ENCODE peak calls at places on chromosomes 1 and 21, in seven cellular contexts. Z is left ventricle myocardium inferior; Y is brain microvascular endothelial cell; R is CD8-positive, alpha-beta memory T cell; U is HFF-Myc; V is stomach; X is colonic mucosa. O is an unnamed sample.

GRCh38 chr1:147627435-147628110 is 42.8 kb downstream of the ACP6 start:
- DNase-seq in Z (peak; percentile 35), Y (peak; percentile 28), R (peak; percentile 40), U (peak; percentile 6), V (peak; percentile 59), X (peak; percentile 46), O (peak; percentile 64)

GRCh38 chr1:37123266-37123665 is 89.0 kb upstream of the GRIK3 start:
- DNase-seq in Z (no peak), Y (no peak), R (no peak), U (no peak), V (no peak), X (no peak), O (no peak)

GRCh38 chr1:30373471-30374399 is 349.6 kb downstream of the MATN1 start:
- DNase-seq in Z (no peak), Y (no peak), R (no peak), U (no peak), V (peak; percentile 22), X (no peak), O (no peak)

GRCh38 chr1:33161061-33161681 is 20.7 kb downstream of the TRIM62 start:
- DNase-seq in Z (peak; percentile 72), Y (peak; percentile 49), R (no peak), U (no peak), V (no peak), X (no peak), O (no peak)

GRCh38 chr1:168498159-168498609 is 45.6 kb downstream of the XCL2 start:
- DNase-seq in Z (no peak), Y (no peak), R (no peak), U (peak; percentile 35), V (no peak), X (no peak), O (peak; percentile 92)

GRCh38 chr1:108478429-108479015 is 28.4 kb downstream of the NBPF6 start:
- DNase-seq in Z (no peak), Y (no peak), R (no peak), U (no peak), V (no peak), X (no peak), O (no peak)

GRCh38 chr1:86748622-86749373 is 44.4 kb downstream of the SH3GLB1 start:
- DNase-seq in Z (no peak), Y (no peak), R (no peak), U (no peak), V (no peak), X (no peak), O (no peak)

GRCh38 chr1:4165901-4166300 is 265.8 kb upstream of the C1orf174 start:
- DNase-seq in Z (no peak), Y (no peak), R (no peak), U (no peak), V (no peak), X (no peak), O (no peak)

GRCh38 chr1:28737245-28738137 is 751 bp downstream of the YTHDF2 start:
- DNase-seq in Z (peak; percentile 24), Y (peak; percentile 40), R (no peak), U (no peak), V (peak; percentile 48), X (peak; percentile 59), O (peak; percentile 58)

GRCh38 chr1:170735366-170736263 is 71.7 kb downstream of the PRRX1 start:
- DNase-seq in Z (no peak), Y (no peak), R (no peak), U (no peak), V (no peak), X (no peak), O (no peak)

GRCh38 chr1:147669475-147670318 is 627 bp downstream of the ACP6 start:
- DNase-seq in Z (peak; percentile 26), Y (peak; percentile 34), R (peak; percentile 43), U (no peak), V (peak; percentile 48), X (peak; percentile 60), O (peak; percentile 44)

GRCh38 chr1:25106981-25107642 is 125.2 kb downstream of the SYF2 start:
- DNase-seq in Z (no peak), Y (no peak), R (no peak), U (no peak), V (no peak), X (no peak), O (no peak)

GRCh38 chr1:94022471-94023189 is 98.3 kb downstream of the ABCA4 start:
- DNase-seq in Z (no peak), Y (peak; percentile 96), R (no peak), U (no peak), V (no peak), X (no peak), O (peak; percentile 98)

GRCh38 chr1:79749607-79750006 is 743.1 kb upstream of the ADGRL4 start:
- DNase-seq in Z (no peak), Y (no peak), R (no peak), U (no peak), V (no peak), X (no peak), O (no peak)

GRCh38 chr1:212040629-212041028 is 5.1 kb downstream of the DTL start:
- DNase-seq in Z (no peak), Y (no peak), R (no peak), U (no peak), V (no peak), X (no peak), O (no peak)

GRCh38 chr1:8985915-8986813 is 40.1 kb downstream of the SLC2A7 start:
- DNase-seq in Z (peak; percentile 84), Y (peak; percentile 97), R (no peak), U (peak; percentile 75), V (peak; percentile 88), X (peak; percentile 82), O (peak; percentile 98)

GRCh38 chr21:39527664-39528381 is 76.1 kb downstream of the SH3BGR start:
- DNase-seq in Z (no peak), Y (no peak), R (no peak), U (no peak), V (peak; percentile 74), X (peak; percentile 86), O (no peak)

GRCh38 chr1:110765640-110766335 is 91.0 kb upstream of the KCNA3 start:
- DNase-seq in Z (no peak), Y (peak; percentile 28), R (peak; percentile 57), U (peak; percentile 15), V (no peak), X (peak; percentile 20), O (peak; percentile 63)

GRCh38 chr1:91609571-91609970 is 108.9 kb downstream of the CDC7 start:
- DNase-seq in Z (no peak), Y (peak; percentile 14), R (no peak), U (peak; percentile 32), V (no peak), X (no peak), O (peak; percentile 18)

GRCh38 chr1:221169447-221169889 is 290.2 kb downstream of the HLX start:
- DNase-seq in Z (no peak), Y (peak; percentile 14), R (no peak), U (no peak), V (no peak), X (no peak), O (peak; percentile 54)

GRCh38 chr1:70717656-70718055 is 306.6 kb downstream of the CTH start:
- DNase-seq in Z (no peak), Y (no peak), R (no peak), U (no peak), V (no peak), X (no peak), O (no peak)

GRCh38 chr1:106568161-106568560 is 488.3 kb upstream of the PRMT6 start:
- DNase-seq in Z (no peak), Y (no peak), R (no peak), U (no peak), V (no peak), X (no peak), O (no peak)

GRCh38 chr1:108704501-108704900 is 8.2 kb upstream of the FNDC7 start:
- DNase-seq in Z (no peak), Y (peak; percentile 83), R (no peak), U (no peak), V (no peak), X (no peak), O (peak; percentile 89)

GRCh38 chr1:182301467-182302198 is 90.0 kb downstream of the GLUL start:
- DNase-seq in Z (peak; percentile 55), Y (no peak), R (no peak), U (no peak), V (peak; percentile 40), X (peak; percentile 68), O (no peak)

GRCh38 chr1:17212487-17213121 is 7.7 kb downstream of the PADI1 start:
- DNase-seq in Z (no peak), Y (peak; percentile 65), R (peak; percentile 85), U (peak; percentile 55), V (peak; percentile 33), X (no peak), O (peak; percentile 86)

GRCh38 chr1:63033211-63033610 is 249.3 kb downstream of the ATG4C start:
- DNase-seq in Z (no peak), Y (no peak), R (no peak), U (no peak), V (no peak), X (no peak), O (no peak)

GRCh38 chr1:96253281-96254035 is 468.1 kb upstream of the PTBP2 start:
- DNase-seq in Z (no peak), Y (no peak), R (no peak), U (no peak), V (no peak), X (no peak), O (peak; percentile 14)

GRCh38 chr1:62436039-62436465 is 797 bp upstream of the USP1 start:
- DNase-seq in Z (peak; percentile 96), Y (no peak), R (no peak), U (peak; percentile 7), V (peak; percentile 97), X (no peak), O (no peak)

GRCh38 chr1:204073837-204074273 is 940 bp downstream of the SOX13 start:
- DNase-seq in Z (no peak), Y (no peak), R (no peak), U (no peak), V (no peak), X (no peak), O (peak; percentile 44)

GRCh38 chr1:27598902-27599528 is 4.9 kb downstream of the AHDC1 start:
- DNase-seq in Z (no peak), Y (peak; percentile 67), R (no peak), U (no peak), V (no peak), X (peak; percentile 46), O (peak; percentile 76)
- H3K4me3 ChIP-seq in Z (peak overlapping the region; percentile 99), Y (peak overlapping the region; percentile 15), R (no peak overlapping the region), U (peak overlapping the region; percentile 23), V (no peak overlapping the region), X (no peak overlapping the region), O (no peak overlapping the region)

GRCh38 chr1:154327466-154328317 is 2.4 kb downstream of the ATP8B2 start:
- DNase-seq in Z (no peak), Y (no peak), R (peak; percentile 55), U (no peak), V (peak; percentile 44), X (peak; percentile 56), O (no peak)
- H3K4me3 ChIP-seq in Z (peak overlapping the region; percentile 66), Y (peak overlapping the region; percentile 47), R (peak overlapping the region; percentile 53), U (peak overlapping the region; percentile 86), V (peak overlapping the region; percentile 55), X (peak overlapping the region; percentile 37), O (peak overlapping the region; percentile 34)

DNA sequence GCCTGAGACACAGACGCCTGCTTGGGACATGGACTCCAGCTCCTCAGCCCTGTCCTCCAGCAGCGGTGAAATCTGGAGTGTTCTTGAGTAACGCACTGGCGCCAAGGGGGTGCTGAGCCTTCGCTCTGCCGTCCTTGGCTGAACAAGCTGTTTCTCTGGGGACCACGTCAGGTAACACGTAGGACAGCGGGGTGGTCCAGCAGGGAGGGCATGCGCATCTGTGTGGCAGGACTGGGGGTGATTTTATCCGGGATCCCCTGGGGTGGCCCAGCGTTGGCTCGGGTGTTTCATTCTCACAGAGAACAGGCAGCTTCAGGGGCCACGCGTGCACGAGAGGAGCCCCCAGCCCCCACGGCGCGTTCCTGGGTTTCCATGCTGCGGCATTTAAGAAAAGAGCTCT is 61.2 kb downstream of the AGPAT3 start:
- DNase-seq in Z (peak; percentile 11), Y (no peak), R (no peak), U (no peak), V (no peak), X (no peak), O (no peak)
- H3K4me3 ChIP-seq in Z (no peak overlapping the region), Y (no peak overlapping the region), R (no peak overlapping the region), U (no peak overlapping the region), V (no peak overlapping the region), X (no peak overlapping the region), O (no peak overlapping the region)

GRCh38 chr1:201284636-201285035 is 1.3 kb downstream of the PKP1 start:
- DNase-seq in Z (no peak), Y (no peak), R (no peak), U (no peak), V (no peak), X (no peak), O (no peak)
- H3K4me3 ChIP-seq in Z (no peak overlapping the region), Y (no peak overlapping the region), R (no peak overlapping the region), U (no peak overlapping the region), V (no peak overlapping the region), X (no peak overlapping the region), O (no peak overlapping the region)